ENCODE peak calls at places on chromosomes 2 and 18, in six cellular contexts. R is HepG2, D is SK-N-SH, F is A549, A is IMR-90, W is K562. M is an unnamed sample.

GRCh38 chr2:179243046-179243445 is 21.6 kb downstream of the SESTD1 start:
- DNase-seq in A (no peak), R (no peak), D (no peak), W (no peak), F (no peak), M (no peak)

GRCh38 chr2:237866119-237866621 is 6.7 kb downstream of the RAMP1 start:
- DNase-seq in F (no peak), R (no peak), D (peak), W (no peak), A (peak), M (no peak)

GRCh38 chr2:222433381-222434173 is 9.2 kb downstream of the SGPP2 start:
- DNase-seq in F (no peak), A (no peak), D (no peak), R (no peak), W (no peak), M (no peak)

GRCh38 chr2:201342923-201343322 is 14.2 kb downstream of the FLACC1 start:
- DNase-seq in D (no peak), F (no peak), W (no peak), A (no peak), R (no peak), M (no peak)

GRCh38 chr2:140797718-140798117 is 1333.1 kb downstream of the LRP1B start:
- DNase-seq in F (no peak), D (no peak), W (no peak), A (no peak), R (no peak), M (peak)

GRCh38 chr2:17713291-17713690 is 40.3 kb downstream of the SMC6 start:
- DNase-seq in A (no peak), F (no peak), R (no peak), W (no peak), D (no peak), M (no peak)

GRCh38 chr2:208156439-208156838 is 7.0 kb downstream of the CRYGA start:
- DNase-seq in F (no peak), D (no peak), R (no peak), A (no peak), W (no peak), M (no peak)

GRCh38 chr2:61949458-61950107 is 44.1 kb downstream of the COMMD1 start:
- DNase-seq in A (no peak), W (no peak), F (no peak), R (no peak), D (no peak), M (no peak)

GRCh38 chr2:7430869-7431641 is 513.8 kb downstream of the RNF144A start:
- DNase-seq in W (no peak), F (no peak), D (no peak), A (no peak), R (no peak), M (no peak)

GRCh38 chr2:2872309-2872617 is 505.4 kb downstream of the EIPR1 start:
- DNase-seq in W (no peak), A (no peak), R (no peak), D (no peak), F (no peak), M (no peak)

GRCh38 chr2:67446504-67446911 is 49.4 kb downstream of the ETAA1 start:
- DNase-seq in A (peak), R (no peak), F (no peak), W (no peak), D (no peak), M (no peak)

GRCh38 chr2:1787799-1788477 is 43.6 kb upstream of the PXDN start:
- DNase-seq in D (no peak), W (no peak), F (no peak), R (no peak), A (no peak), M (no peak)

GRCh38 chr2:51158236-51158635 is 126.3 kb upstream of the NRXN1 start:
- DNase-seq in F (no peak), D (no peak), A (no peak), R (no peak), W (no peak), M (no peak)

GRCh38 chr2:222751821-222752719 is 80.6 kb downstream of the MOGAT1 start:
- DNase-seq in R (no peak), W (no peak), D (no peak), A (no peak), F (no peak), M (no peak)

GRCh38 chr2:29528371-29528770 is 393.0 kb downstream of the ALK start:
- DNase-seq in R (no peak), D (no peak), W (no peak), F (no peak), A (no peak), M (no peak)

GRCh38 chr2:6787376-6787775 is 78.3 kb downstream of the CMPK2 start:
- DNase-seq in A (no peak), R (no peak), D (no peak), W (no peak), F (no peak), M (no peak)

GRCh38 chr2:196291873-196292800 is 120.8 kb upstream of the STK17B start:
- DNase-seq in W (no peak), F (no peak), A (no peak), R (peak), D (no peak), M (no peak)

GRCh38 chr2:141399270-141399669 is 731.5 kb downstream of the LRP1B start:
- DNase-seq in D (no peak), R (peak), F (peak), A (peak), W (no peak), M (no peak)

GRCh38 chr2:215503381-215503780 is 67.5 kb upstream of the FN1 start:
- DNase-seq in A (no peak), F (no peak), D (no peak), R (no peak), W (no peak), M (no peak)

GRCh38 chr2:235026649-235027557 is 75.1 kb downstream of the SH3BP4 start:
- DNase-seq in D (no peak), F (peak), A (peak), R (no peak), W (no peak), M (no peak)
- TF ChIP-seq SMC3 in D (no peak), F (no peak), A (no peak), R (no peak), W (no peak), M (no peak)

GRCh38 chr2:220051716-220052115 is 424.3 kb downstream of the SLC4A3 start:
- DNase-seq in D (no peak), F (no peak), W (no peak), R (no peak), A (no peak), M (no peak)

GRCh38 chr2:220057922-220058321 is 430.5 kb downstream of the SLC4A3 start:
- DNase-seq in W (no peak), D (no peak), R (no peak), A (no peak), F (no peak), M (no peak)

DNA sequence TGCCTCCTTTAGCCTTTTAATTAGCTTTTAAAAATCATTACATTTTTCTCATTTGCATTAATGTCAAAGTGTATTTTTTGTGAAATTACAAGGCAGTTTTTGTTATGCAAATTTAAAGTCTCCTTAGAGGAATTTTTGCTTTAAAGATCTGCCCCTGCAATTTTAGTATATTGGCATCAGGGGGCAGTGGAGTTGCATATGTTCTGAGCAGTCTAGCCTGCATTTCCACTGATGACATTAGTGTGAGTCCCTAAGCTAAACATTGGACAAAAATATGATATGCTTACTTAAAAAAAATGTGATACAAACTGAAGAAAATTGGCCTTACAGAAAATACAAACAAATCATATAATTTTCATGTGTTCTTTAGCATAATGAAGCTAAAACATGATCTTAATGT is 426.5 kb downstream of the SLC4A3 start:
- DNase-seq in D (no peak), F (no peak), W (no peak), A (peak), R (no peak), M (no peak)
- TF ChIP-seq SMC3 in D (no peak), F (peak), W (no peak), A (peak), R (no peak), M (no peak)

GRCh38 chr2:147869934-147870333 is 25.1 kb downstream of the ACVR2A start:
- DNase-seq in R (no peak), D (no peak), A (no peak), W (no peak), F (no peak), M (no peak)

GRCh38 chr2:147863835-147864234 is 19.0 kb downstream of the ACVR2A start:
- DNase-seq in D (no peak), W (no peak), R (no peak), F (no peak), A (no peak), M (no peak)

GRCh38 chr2:147867050-147867449 is 22.2 kb downstream of the ACVR2A start:
- DNase-seq in R (no peak), A (no peak), D (no peak), F (no peak), W (no peak), M (no peak)

GRCh38 chr2:147862859-147863516 is 18.2 kb downstream of the ACVR2A start:
- DNase-seq in W (no peak), D (no peak), A (no peak), F (no peak), R (peak), M (no peak)

GRCh38 chr2:147865560-147865959 is 20.7 kb downstream of the ACVR2A start:
- DNase-seq in R (no peak), A (no peak), F (no peak), W (no peak), D (no peak), M (no peak)
- TF ChIP-seq SMC3 in R (no peak), A (no peak), F (no peak), W (no peak), D (no peak), M (no peak)

GRCh38 chr18:78982186-78982585 is 2.6 kb downstream of the SALL3 start:
- DNase-seq in D (no peak), A (no peak), W (no peak), R (no peak), F (no peak), M (no peak)

GRCh38 chr18:78981652-78981955 is 2.0 kb downstream of the SALL3 start:
- DNase-seq in D (no peak), W (no peak), F (no peak), A (no peak), R (no peak), M (no peak)

GRCh38 chr18:78979682-78980278 is at the start of gene SALL3:
- DNase-seq in W (no peak), A (no peak), F (no peak), D (peak), R (no peak), M (no peak)

GRCh38 chr18:78980279-78980771 is 707 bp downstream of the SALL3 start:
- DNase-seq in D (peak), R (no peak), F (no peak), W (no peak), A (no peak), M (no peak)

DNA sequence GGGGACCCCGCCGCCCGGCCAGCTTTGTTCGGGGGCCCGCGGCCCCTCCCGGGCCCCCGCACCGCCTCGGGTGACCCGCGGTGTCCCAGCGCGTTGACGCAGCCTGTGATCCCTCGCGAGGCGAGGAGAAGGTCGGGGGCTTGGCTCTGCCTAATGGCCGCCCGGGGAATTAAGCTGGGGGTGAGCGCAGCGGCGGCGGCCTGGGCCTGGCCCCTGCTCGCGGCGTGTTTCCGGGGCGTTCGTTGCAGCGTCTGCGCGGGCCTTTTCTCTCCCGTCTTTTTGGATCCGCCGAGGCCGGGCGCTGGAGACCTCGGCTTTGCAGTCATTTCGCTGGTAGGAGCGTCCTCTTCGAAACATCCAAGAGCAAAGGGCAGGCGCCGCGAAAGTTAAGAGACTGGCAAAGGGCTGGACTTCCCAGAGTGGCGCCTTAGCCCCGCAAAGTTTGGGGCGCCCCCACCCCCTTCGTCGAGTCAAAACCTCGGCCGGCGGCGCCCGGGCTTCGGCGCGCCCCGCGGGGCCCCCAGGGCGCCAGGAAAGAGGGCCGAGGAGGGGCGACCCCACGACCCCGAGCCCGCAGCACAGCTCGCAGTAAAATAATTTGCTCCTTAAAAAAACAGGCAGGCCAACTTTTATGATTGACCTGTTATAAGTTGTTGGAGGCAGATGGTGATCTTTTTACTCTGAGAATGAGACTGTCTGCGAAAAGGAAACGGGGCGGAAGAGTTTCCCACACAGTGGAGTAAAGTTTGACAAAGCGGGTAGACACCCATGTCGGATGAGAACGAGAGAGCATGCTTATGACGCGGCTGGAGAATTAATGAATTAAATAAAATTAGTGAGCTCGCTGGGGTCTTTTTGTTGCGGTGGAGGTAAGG is 1.4 kb downstream of the SALL3 start:
- DNase-seq in F (no peak), R (no peak), D (no peak), W (no peak), A (no peak), M (no peak)
- TF ChIP-seq SMC3 in F (no peak), R (no peak), D (no peak), W (no peak), A (no peak), M (no peak)

DNA sequence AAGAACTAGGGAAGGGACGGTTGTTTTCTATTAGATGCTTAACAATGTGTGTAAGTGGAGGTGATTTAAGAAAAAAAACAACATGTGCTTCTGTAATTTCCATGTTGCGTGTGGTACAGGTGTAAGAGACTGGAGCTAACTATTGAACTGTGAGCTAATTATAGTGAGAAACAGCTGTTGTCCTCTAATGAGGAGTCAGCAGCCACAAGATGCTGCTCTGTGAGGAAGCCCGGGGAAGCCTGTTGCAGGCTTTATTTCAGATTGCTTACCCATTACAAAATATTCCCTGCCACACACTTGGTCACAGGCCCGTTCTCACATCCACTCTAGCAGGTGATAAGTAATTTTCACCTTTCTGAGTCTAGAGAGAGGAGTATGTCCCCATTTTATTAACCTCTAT is 280.5 kb upstream of the PARD3B start:
- DNase-seq in R (no peak), A (no peak), F (no peak), D (no peak), W (no peak), M (no peak)
- TF ChIP-seq SMC3 in R (no peak), A (no peak), F (no peak), D (no peak), W (no peak), M (no peak)

DNA sequence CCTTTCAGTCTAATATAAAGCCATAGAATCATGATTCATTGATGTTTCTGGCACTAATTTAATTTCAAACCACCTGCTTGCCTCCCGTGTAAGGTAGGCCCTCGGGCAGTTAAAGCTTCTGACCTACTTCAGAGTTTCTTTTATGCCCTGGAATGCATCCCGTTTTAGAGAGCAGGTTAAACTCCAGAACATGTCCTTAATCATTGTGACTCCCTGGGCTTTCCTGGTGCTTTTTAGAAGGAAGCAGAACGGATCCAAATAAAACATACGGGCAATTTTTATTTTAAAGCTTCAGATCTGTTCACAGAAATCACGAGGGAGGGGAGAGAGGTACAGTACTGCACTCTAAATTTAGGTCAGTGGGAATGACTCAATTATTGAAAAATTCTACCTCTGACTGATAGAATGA is 134.8 kb downstream of the GCA start:
- DNase-seq in W (no peak), R (no peak), D (no peak), A (no peak), F (no peak), M (no peak)
- TF ChIP-seq SMC3 in W (no peak), R (no peak), D (no peak), A (no peak), F (no peak), M (no peak)

DNA sequence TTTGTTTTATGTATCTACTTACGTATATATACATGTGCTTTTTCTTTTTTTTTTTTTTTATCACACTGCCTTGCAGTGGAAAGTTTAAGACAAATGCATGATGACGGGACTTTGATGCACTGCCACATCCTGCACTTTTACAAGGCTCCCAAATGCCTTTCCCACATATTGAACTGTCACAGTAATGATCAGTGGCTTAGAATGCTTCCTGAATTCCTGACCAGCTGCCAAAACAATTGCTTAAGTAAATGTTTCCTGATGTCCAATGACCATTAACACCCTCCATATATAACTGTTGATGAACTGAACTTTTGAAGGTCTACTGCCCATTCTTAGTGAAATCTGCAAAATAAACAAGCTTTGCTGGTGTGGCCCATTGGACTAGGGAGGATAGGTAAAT is 60.2 kb downstream of the LYPD6B start:
- DNase-seq in R (no peak), F (no peak), D (no peak), A (no peak), W (no peak), M (no peak)
- TF ChIP-seq SMC3 in R (no peak), F (no peak), D (no peak), A (no peak), W (no peak), M (no peak)

GRCh38 chr2:72793798-72794447 is 31.9 kb downstream of the EXOC6B start:
- DNase-seq in A (peak), W (no peak), R (no peak), F (no peak), D (no peak), M (no peak)
- TF ChIP-seq SMC3 in A (no peak), W (no peak), R (no peak), F (no peak), D (no peak), M (no peak)

GRCh38 chr2:28093308-28093707 is 202.8 kb downstream of the BABAM2 start:
- DNase-seq in W (no peak), D (no peak), A (no peak), R (no peak), F (no peak), M (no peak)
- TF ChIP-seq SMC3 in W (no peak), D (no peak), A (no peak), R (no peak), F (no peak), M (no peak)

M was measured in GM12878.